ENCODE peak calls at places on chromosomes 6 and 20, in seven cellular contexts. Z, T, R, G, B, Y and K are unnamed samples.

GRCh38 chr6:157550114-157550989 is 169.4 kb downstream of the ZDHHC14 start:
- DNase-seq in Z (no peak), T (no peak), R (no peak), G (no peak), B (no peak), Y (no peak), K (no peak)

GRCh38 chr6:122838060-122838780 is 49.2 kb downstream of the SMPDL3A start:
- DNase-seq in Z (no peak), T (no peak), R (no peak), G (no peak), B (no peak), Y (no peak), K (no peak)

GRCh38 chr20:11754451-11754850 is 163.2 kb upstream of the BTBD3 start:
- DNase-seq in Z (no peak), T (no peak), R (no peak), G (no peak), B (no peak), Y (no peak), K (peak)

GRCh38 chr6:39043776-39044175 is 4.8 kb upstream of the GLP1R start:
- DNase-seq in Z (no peak), T (no peak), R (no peak), G (no peak), B (no peak), Y (no peak), K (no peak)

GRCh38 chr6:100457251-100457990 is 7.3 kb downstream of the SIM1 start:
- DNase-seq in Z (no peak), T (no peak), R (no peak), G (no peak), B (no peak), Y (no peak), K (no peak)

GRCh38 chr6:74357329-74357728 is 661.3 kb downstream of the CD109 start:
- DNase-seq in Z (no peak), T (no peak), R (no peak), G (no peak), B (no peak), Y (no peak), K (no peak)

GRCh38 chr20:35972445-35972844 is 4.1 kb downstream of the CNBD2 start:
- DNase-seq in Z (no peak), T (no peak), R (no peak), G (no peak), B (no peak), Y (no peak), K (no peak)

GRCh38 chr20:568865-569415 is 25.4 kb upstream of the CSNK2A1 start:
- DNase-seq in Z (no peak), T (no peak), R (no peak), G (no peak), B (no peak), Y (no peak), K (no peak)

GRCh38 chr20:54650201-54650722 is 174.9 kb downstream of the DOK5 start:
- DNase-seq in Z (no peak), T (no peak), R (no peak), G (no peak), B (no peak), Y (no peak), K (no peak)

GRCh38 chr20:47024461-47024937 is 129.9 kb downstream of the EYA2 start:
- DNase-seq in Z (no peak), T (no peak), R (no peak), G (no peak), B (no peak), Y (no peak), K (no peak)

GRCh38 chr6:49551866-49552129 is 1.3 kb downstream of the C6orf141 start:
- DNase-seq in Z (no peak), T (no peak), R (no peak), G (no peak), B (no peak), Y (no peak), K (no peak)

GRCh38 chr6:148760568-148761531 is 14.0 kb downstream of the UST start:
- DNase-seq in Z (peak), T (peak), R (peak), G (peak), B (peak), Y (peak), K (no peak)

GRCh38 chr20:63215101-63216040 is 560 bp downstream of the YTHDF1 start:
- DNase-seq in Z (peak), T (no peak), R (peak), G (peak), B (peak), Y (no peak), K (peak)

GRCh38 chr6:91098006-91098405 is 511.1 kb upstream of the MAP3K7 start:
- DNase-seq in Z (no peak), T (no peak), R (no peak), G (no peak), B (no peak), Y (no peak), K (no peak)

GRCh38 chr6:63425493-63425892 is 105.7 kb upstream of the LGSN start:
- DNase-seq in Z (no peak), T (no peak), R (no peak), G (no peak), B (no peak), Y (no peak), K (no peak)

GRCh38 chr6:63427951-63428350 is 108.2 kb upstream of the LGSN start:
- DNase-seq in Z (no peak), T (no peak), R (no peak), G (no peak), B (no peak), Y (no peak), K (no peak)

GRCh38 chr6:63424636-63425035 is 104.9 kb upstream of the LGSN start:
- DNase-seq in Z (no peak), T (no peak), R (no peak), G (no peak), B (no peak), Y (no peak), K (no peak)

GRCh38 chr6:63430985-63431519 is 111.3 kb upstream of the LGSN start:
- DNase-seq in Z (no peak), T (no peak), R (no peak), G (no peak), B (no peak), Y (no peak), K (no peak)

DNA sequence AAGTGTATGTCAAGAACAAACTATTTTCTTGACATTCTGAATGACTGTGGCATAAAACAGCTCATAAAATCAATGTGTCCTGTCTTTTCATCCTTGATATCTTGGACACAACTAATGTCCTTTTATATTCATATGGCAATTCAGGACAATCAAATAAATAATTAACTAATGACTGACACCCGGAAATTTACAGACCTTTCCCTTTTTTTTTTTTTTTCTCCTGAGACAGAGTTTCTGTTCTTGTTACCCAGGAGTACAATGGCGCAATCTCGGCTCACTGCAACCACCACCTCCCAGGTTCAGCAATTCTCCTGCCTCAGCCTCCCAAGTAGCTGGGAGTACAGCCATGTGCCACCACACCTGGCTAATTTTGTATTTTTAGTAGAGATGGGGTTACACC is 107.1 kb upstream of the LGSN start:
- DNase-seq in Z (no peak), T (no peak), R (no peak), G (no peak), B (no peak), Y (no peak), K (peak)
- TF ChIP-seq POLR2A in Z (no peak), T (no peak), R (no peak), G (no peak), B (no peak), Y (no peak), K (no peak)

DNA sequence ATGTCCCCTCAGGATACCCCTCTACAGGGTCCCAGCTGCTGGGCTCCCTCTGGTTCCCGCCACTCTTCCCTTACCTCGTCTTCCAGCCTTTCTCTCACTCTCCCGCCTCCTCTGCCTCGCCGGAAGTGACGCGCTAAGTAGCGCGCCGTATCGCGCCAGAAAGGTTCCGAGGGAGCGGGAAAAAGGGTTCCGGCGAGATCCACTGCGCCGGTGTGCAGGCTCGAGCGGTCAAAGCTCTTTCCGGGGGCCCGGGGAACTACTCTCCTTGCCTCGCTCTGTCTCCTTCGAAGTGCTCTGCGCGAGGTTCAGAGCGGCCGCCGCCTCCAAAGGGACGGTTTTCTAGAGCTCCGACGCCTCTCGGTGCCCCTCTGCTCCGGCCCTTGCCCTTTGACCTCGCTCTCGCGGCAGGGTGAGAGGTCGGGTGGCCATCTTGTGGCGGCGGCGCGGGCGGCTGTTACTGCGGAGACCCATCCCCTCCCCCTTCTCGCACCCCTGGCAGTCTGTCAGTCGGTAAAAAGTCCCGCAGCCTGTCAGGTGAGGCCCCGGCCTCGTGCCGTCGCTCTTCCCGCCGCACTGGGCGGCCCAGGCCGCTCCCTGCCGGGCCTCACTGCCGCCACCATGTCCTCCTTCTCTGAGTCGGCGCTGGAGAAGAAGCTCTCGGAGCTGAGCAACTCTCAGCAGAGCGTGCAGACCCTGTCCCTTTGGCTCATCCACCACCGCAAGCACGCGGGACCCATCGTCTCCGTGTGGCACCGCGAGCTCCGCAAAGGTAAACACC is at the start of the genes RPRD1B and TTI1:
- DNase-seq in Z (peak), T (peak), R (peak), G (peak), B (peak), Y (peak), K (peak)
- TF ChIP-seq POLR2A in Z (peak), T (no peak), R (peak), G (peak), B (peak), Y (peak), K (peak)

GRCh38 chr6:52543729-52544324 is 33.0 kb downstream of the TRAM2 start:
- DNase-seq in Z (peak), T (no peak), R (peak), G (no peak), B (no peak), Y (no peak), K (no peak)
- TF ChIP-seq POLR2A in Z (no peak), T (no peak), R (no peak), G (no peak), B (no peak), Y (no peak), K (no peak)

GRCh38 chr6:44245912-44246662 is 814 bp upstream of the HSP90AB1 start:
- DNase-seq in Z (peak), T (peak), R (peak), G (peak), B (peak), Y (peak), K (peak)

GRCh38 chr6:44248579-44248978 is 1.7 kb downstream of the HSP90AB1 start:
- DNase-seq in Z (no peak), T (no peak), R (no peak), G (no peak), B (no peak), Y (no peak), K (no peak)

GRCh38 chr6:44247338-44248302 is 719 bp downstream of the HSP90AB1 start:
- DNase-seq in Z (peak), T (peak), R (peak), G (peak), B (no peak), Y (peak), K (peak)

GRCh38 chr6:44245391-44245911 is 1.4 kb upstream of the HSP90AB1 start:
- DNase-seq in Z (no peak), T (no peak), R (no peak), G (no peak), B (no peak), Y (no peak), K (no peak)

GRCh38 chr6:44246663-44247337 is at the start of gene HSP90AB1:
- DNase-seq in Z (peak), T (peak), R (peak), G (peak), B (peak), Y (peak), K (peak)
- TF ChIP-seq POLR2A in Z (peak), T (peak), R (peak), G (peak), B (peak), Y (peak), K (peak)

GRCh38 chr20:59182401-59183044 is 18.9 kb downstream of the ZNF831 start:
- DNase-seq in Z (no peak), T (no peak), R (no peak), G (no peak), B (no peak), Y (peak), K (no peak)
- TF ChIP-seq POLR2A in Z (no peak), T (no peak), R (no peak), G (no peak), B (no peak), Y (no peak), K (no peak)

GRCh38 chr20:17613328-17614175 is 43.7 kb downstream of the DSTN start:
- DNase-seq in Z (peak), T (no peak), R (no peak), G (peak), B (no peak), Y (peak), K (no peak)
- TF ChIP-seq POLR2A in Z (no peak), T (no peak), R (no peak), G (no peak), B (no peak), Y (no peak), K (no peak)

GRCh38 chr6:151627689-151628444 is 134.1 kb downstream of the CCDC170 start:
- DNase-seq in Z (no peak), T (no peak), R (no peak), G (no peak), B (no peak), Y (no peak), K (no peak)
- TF ChIP-seq POLR2A in Z (no peak), T (no peak), R (no peak), G (no peak), B (no peak), Y (no peak), K (no peak)

DNA sequence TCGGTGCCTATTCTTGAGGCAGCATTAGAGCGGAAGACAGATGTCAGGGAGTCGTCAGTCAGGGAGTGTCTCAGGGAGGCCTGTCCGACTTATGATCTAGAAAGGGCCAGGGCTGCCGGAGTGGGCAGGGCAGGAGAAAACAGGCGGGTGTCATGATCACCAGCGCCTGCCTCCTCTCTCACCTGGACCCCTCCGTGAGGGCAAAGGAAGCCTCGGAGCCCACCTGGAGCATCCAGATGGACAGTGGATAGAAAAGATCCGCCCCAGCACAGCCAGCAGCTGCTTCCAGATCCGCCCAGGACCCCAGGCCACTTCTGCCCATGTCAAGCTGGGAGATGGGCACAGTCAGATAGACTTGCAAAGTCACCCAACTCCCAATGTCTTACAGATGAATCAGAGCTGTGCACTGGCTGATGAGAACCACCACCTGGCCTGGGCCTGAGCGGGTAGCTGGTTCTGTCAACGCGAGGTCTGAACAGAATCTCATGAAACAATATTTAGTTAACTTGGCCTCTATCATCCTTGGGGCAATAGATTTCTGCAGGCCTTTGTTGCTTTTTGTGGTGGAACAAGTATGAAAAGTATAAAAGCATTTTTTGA is 22.2 kb downstream of the PSMG4 start:
- DNase-seq in Z (no peak), T (no peak), R (no peak), G (peak), B (no peak), Y (no peak), K (peak)
- TF ChIP-seq POLR2A in Z (no peak), T (no peak), R (no peak), G (no peak), B (no peak), Y (no peak), K (no peak)

GRCh38 chr6:125853168-125853567 is 62.4 kb downstream of the NCOA7 start:
- DNase-seq in Z (no peak), T (no peak), R (no peak), G (no peak), B (no peak), Y (no peak), K (no peak)

GRCh38 chr6:125853740-125854139 is 63.0 kb downstream of the NCOA7 start:
- DNase-seq in Z (no peak), T (no peak), R (no peak), G (no peak), B (no peak), Y (no peak), K (no peak)

GRCh38 chr6:125854355-125854754 is 63.6 kb downstream of the NCOA7 start:
- DNase-seq in Z (no peak), T (no peak), R (no peak), G (no peak), B (no peak), Y (no peak), K (no peak)

GRCh38 chr6:125850361-125850760 is 59.6 kb downstream of the NCOA7 start:
- DNase-seq in Z (no peak), T (peak), R (no peak), G (no peak), B (no peak), Y (no peak), K (no peak)

DNA sequence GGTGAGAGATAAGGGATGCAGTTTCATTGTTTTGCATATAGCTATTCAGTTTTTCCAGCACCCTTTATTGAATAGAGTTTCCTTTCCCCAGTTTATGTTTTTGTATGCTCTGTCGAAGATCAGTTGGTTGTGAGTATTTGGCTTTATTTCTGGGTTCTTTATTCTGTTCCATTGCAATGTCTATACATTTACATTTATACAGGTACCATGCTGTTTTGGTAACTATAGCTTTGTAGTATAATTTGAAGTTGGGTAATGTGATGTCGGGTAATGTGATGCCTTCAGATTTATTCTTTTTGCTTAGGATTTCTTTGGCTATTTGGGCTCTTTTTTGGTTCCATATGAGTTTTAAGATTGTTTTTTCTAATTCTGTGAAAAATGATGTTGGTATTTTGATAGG is 61.8 kb downstream of the NCOA7 start:
- DNase-seq in Z (no peak), T (no peak), R (no peak), G (no peak), B (no peak), Y (no peak), K (no peak)
- TF ChIP-seq POLR2A in Z (no peak), T (no peak), R (no peak), G (no peak), B (no peak), Y (no peak), K (no peak)